ENCODE peak calls at places on chromosomes 3 and 15, in six cellular contexts. I is HCT116, O is fibroblast of lung, Y is endothelial cell of umbilical vein, K is GM12878, Q is GM23338. D is an unnamed sample.

GRCh38 chr3:43855674-43856299 is 165.0 kb downstream of the ABHD5 start:
- DNase-seq in Q (peak; percentile 90), K (peak; percentile 3), O (peak; percentile 69), I (peak; percentile 27), Y (peak; percentile 52), D (no peak)

GRCh38 chr3:89250742-89251141 is 143.3 kb downstream of the EPHA3 start:
- DNase-seq in O (no peak), I (no peak), Q (no peak), Y (no peak), K (no peak), D (no peak)

GRCh38 chr3:117355566-117355965 is 646.0 kb downstream of the TUSC7 start:
- DNase-seq in Q (peak; percentile 66), Y (peak; percentile 45), O (peak; percentile 15), I (no peak), K (no peak), D (peak; percentile 22)

GRCh38 chr15:101078669-101079323 is 159.6 kb downstream of the LRRK1 start:
- DNase-seq in O (no peak), K (no peak), Q (no peak), Y (no peak), I (no peak), D (no peak)

GRCh38 chr3:127726894-127727293 is 54.1 kb downstream of the ABTB1 start:
- DNase-seq in O (no peak), Y (no peak), K (no peak), I (no peak), Q (no peak), D (no peak)

GRCh38 chr3:55522077-55522476 is 35.0 kb upstream of the WNT5A start:
- DNase-seq in I (no peak), Y (no peak), K (no peak), O (no peak), Q (peak; percentile 47), D (no peak)

GRCh38 chr3:122680381-122681293 is at the start of gene PARP14:
- DNase-seq in O (peak; percentile 78), K (no peak), I (no peak), Y (peak; percentile 77), Q (peak; percentile 89), D (no peak)

GRCh38 chr3:58584690-58585004 is 7.5 kb upstream of the FAM107A start:
- DNase-seq in Y (no peak), I (no peak), Q (no peak), O (peak; percentile 39), K (no peak), D (no peak)

GRCh38 chr3:56295161-56295560 is 173.1 kb downstream of the ERC2 start:
- DNase-seq in K (no peak), Y (no peak), O (no peak), Q (no peak), I (no peak), D (no peak)

GRCh38 chr15:23647421-23648375 is at the start of gene MAGEL2:
- DNase-seq in I (no peak), Y (no peak), Q (peak; percentile 76), K (no peak), O (no peak), D (no peak)

GRCh38 chr3:177333535-177334495 is 136.5 kb upstream of the TBL1XR1 start:
- DNase-seq in Y (no peak), K (no peak), I (no peak), Q (no peak), O (peak; percentile 24), D (no peak)

GRCh38 chr3:156317457-156317856 is 197.1 kb downstream of the KCNAB1 start:
- DNase-seq in Y (peak; percentile 96), I (peak; percentile 79), K (no peak), Q (peak; percentile 16), O (peak; percentile 27), D (peak; percentile 53)

GRCh38 chr3:131840151-131840797 is 194.5 kb downstream of the CPNE4 start:
- DNase-seq in K (no peak), I (no peak), Y (no peak), Q (no peak), O (peak; percentile 13), D (no peak)

GRCh38 chr3:195035345-195036202 is 235.4 kb downstream of the XXYLT1 start:
- DNase-seq in Y (no peak), O (no peak), I (no peak), Q (peak; percentile 78), K (no peak), D (no peak)

GRCh38 chr15:72173401-72173800 is 24.2 kb downstream of the GRAMD2A start:
- DNase-seq in Y (no peak), O (no peak), I (no peak), Q (no peak), K (no peak), D (no peak)

GRCh38 chr3:197953881-197954280 is 3.9 kb downstream of the RPL35A start:
- DNase-seq in Q (no peak), O (no peak), K (no peak), I (no peak), Y (peak; percentile 59), D (no peak)

GRCh38 chr15:80710635-80711553 is 15.8 kb downstream of the ABHD17C start:
- DNase-seq in Y (no peak), K (peak; percentile 41), O (no peak), I (no peak), Q (no peak), D (no peak)

GRCh38 chr15:91694829-91695205 is 158.7 kb upstream of the SLCO3A1 start:
- DNase-seq in Y (no peak), Q (no peak), O (peak; percentile 80), K (no peak), I (no peak), D (peak; percentile 70)

GRCh38 chr15:38079236-38079635 is 144.8 kb downstream of the TMCO5A start:
- DNase-seq in K (no peak), I (no peak), O (no peak), Y (no peak), Q (no peak), D (no peak)
- H3K27ac ChIP-seq in K (no peak overlapping the region), I (no peak overlapping the region), O (no peak overlapping the region), Y (no peak overlapping the region), Q (no peak overlapping the region), D (no peak overlapping the region)

GRCh38 chr3:41705893-41706292 is 256.0 kb downstream of the ULK4 start:
- DNase-seq in Y (no peak), Q (no peak), O (no peak), I (no peak), K (no peak), D (no peak)

GRCh38 chr3:41711656-41712055 is 250.2 kb downstream of the ULK4 start:
- DNase-seq in I (no peak), O (peak; percentile 21), Q (peak; percentile 8), Y (peak; percentile 91), K (peak; percentile 2), D (no peak)

GRCh38 chr3:41708176-41708575 is 253.7 kb downstream of the ULK4 start:
- DNase-seq in I (no peak), K (no peak), O (no peak), Y (peak; percentile 42), Q (no peak), D (no peak)

GRCh38 chr3:41715376-41715775 is 246.5 kb downstream of the ULK4 start:
- DNase-seq in K (no peak), I (no peak), O (no peak), Q (no peak), Y (no peak), D (no peak)

DNA sequence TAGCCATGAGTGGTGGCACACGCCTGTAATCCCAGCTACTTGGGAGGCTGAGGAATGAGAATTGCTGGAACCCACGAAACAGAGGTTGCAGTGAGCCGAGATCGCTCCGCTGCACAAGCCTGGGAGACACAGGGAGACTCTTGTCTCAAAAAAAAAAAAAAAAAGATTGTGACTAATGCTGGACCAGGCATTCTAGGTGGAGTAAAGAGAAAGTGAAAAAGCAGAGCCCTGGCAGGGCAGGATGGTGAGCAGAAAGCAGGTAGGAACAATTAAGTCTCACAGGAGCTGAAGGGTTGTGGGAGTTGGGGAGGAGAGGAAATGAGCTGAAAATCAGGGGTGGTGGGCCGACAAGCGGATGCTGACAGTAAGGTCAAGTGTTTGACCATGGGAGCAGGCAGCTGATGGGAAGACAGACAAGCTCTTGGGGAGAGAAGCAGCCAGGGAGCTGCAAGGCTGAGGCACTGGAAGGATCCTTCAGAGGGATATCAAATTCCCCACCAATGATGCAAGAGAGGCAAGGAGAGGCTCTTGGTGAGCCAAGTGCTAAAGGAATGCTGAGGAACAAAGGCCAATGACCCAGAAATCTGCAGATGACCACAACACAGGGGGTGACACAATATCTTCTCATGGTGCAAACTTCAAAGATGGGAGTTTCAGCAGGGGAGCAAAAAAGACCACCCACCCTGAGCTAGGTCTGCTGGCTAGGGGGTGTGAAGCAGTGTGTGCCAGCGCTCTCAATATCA is 251.1 kb downstream of the ULK4 start:
- DNase-seq in K (no peak), I (no peak), Y (peak; percentile 29), Q (peak; percentile 72), O (peak; percentile 77), D (no peak)
- TF ChIP-seq EZH2 in K (no peak), I (no peak), Y (no peak), Q (no peak), O (no peak), D (no peak)

GRCh38 chr15:73694419-73694818 is 10.2 kb downstream of the CD276 start:
- DNase-seq in Y (no peak), K (no peak), Q (no peak), I (no peak), O (peak; percentile 68), D (no peak)
- H3K27ac ChIP-seq in Y (no peak overlapping the region), K (no peak overlapping the region), Q (no peak overlapping the region), I (no peak overlapping the region), O (peak overlapping the region; percentile 33), D (no peak overlapping the region)

GRCh38 chr3:52246264-52246620 is 683 bp downstream of the PPM1M start:
- DNase-seq in K (no peak), Q (no peak), Y (no peak), O (no peak), I (no peak), D (no peak)

GRCh38 chr3:52247455-52248164 is 2.1 kb downstream of the PPM1M start:
- DNase-seq in Q (no peak), I (no peak), O (no peak), Y (no peak), K (no peak), D (no peak)

GRCh38 chr3:52244061-52244628 is 1.4 kb upstream of the PPM1M start:
- DNase-seq in K (peak; percentile 85), I (no peak), Q (no peak), Y (peak; percentile 62), O (peak; percentile 19), D (peak; percentile 8)

GRCh38 chr3:52246728-52247454 is 1.3 kb downstream of the PPM1M start:
- DNase-seq in Y (no peak), K (no peak), Q (no peak), O (no peak), I (no peak), D (no peak)

DNA sequence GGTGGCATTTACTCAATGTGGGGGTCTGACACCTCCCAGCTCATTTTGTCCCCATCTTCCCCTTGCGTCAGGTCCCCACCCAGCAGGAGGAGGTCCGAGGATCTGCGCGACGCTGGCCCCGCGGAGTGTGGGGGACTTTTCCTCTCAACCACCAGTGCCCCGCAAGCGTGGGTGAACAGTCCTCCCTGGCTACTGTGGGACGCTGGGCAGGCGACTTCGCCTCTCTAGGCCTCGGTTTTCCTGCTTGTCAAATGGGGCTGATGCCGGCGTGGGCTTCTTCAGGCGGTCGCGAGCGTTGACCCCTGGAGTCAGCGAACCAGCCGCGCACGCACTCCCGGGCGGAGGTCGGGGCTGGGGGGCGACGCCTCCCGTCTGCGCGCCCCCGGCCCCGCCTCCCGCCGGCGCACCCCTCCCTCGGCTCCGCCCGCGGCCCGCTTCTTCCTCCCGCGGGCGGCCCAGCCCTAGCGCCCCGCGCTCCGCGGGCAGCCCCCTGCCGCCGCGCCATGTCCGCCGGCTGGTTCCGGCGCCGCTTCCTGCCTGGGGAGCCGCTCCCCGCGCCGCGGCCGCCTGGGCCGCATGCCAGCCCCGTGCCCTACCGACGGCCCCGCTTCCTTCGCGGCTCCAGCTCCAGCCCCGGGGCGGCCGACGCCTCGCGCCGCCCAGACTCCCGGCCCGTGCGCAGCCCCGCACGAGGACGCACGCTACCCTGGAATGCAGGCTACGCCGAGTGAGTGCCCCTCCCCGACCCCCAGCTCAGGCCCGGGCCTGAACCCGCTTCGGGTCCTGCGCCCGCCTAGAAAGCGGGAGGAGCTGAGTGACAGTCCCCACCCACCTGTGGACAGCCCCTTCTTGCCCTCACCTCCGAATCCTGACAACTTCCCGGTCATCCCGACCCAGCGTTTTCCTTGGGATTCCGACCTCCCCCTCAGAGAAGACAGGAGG is at the start of gene PPM1M:
- DNase-seq in K (no peak), I (no peak), O (peak; percentile 41), Q (peak; percentile 83), Y (peak; percentile 51), D (no peak)
- TF ChIP-seq EZH2 in K (no peak), I (no peak), O (no peak), Q (peak; percentile 56), Y (no peak), D (no peak)

D was measured in SK-N-MC.